ENCODE peak calls at places on chromosomes 2 and 18, in seven cellular contexts. W is K562, N is HCT116, B is SK-N-SH, L is GM12878, U is H1, D is HepG2. T is an unnamed sample.
A peak's percentile ranks its signal among the peaks of the same experiment; 100 is the strongest.

GRCh38 chr2:44772131-44772530 is 169.4 kb upstream of the SIX3 start:
- DNase-seq in W (no peak), N (no peak), B (no peak), L (no peak), U (no peak), D (no peak), T (no peak)

GRCh38 chr2:224008702-224009261 is 30.3 kb downstream of the SERPINE2 start:
- DNase-seq in W (no peak), N (no peak), B (peak; percentile 85), L (no peak), U (no peak), D (peak; percentile 53), T (no peak)

GRCh38 chr2:3488768-3489448 is 30.4 kb downstream of the ADI1 start:
- DNase-seq in W (peak; percentile 42), N (no peak), B (peak; percentile 48), L (no peak), U (no peak), D (no peak), T (no peak)

GRCh38 chr2:241224068-241224850 is 35.8 kb downstream of the ANO7 start:
- DNase-seq in W (no peak), N (no peak), B (peak; percentile 91), L (no peak), U (no peak), D (peak; percentile 87), T (no peak)

GRCh38 chr18:12287684-12288405 is 20.2 kb upstream of the TUBB6 start:
- DNase-seq in W (peak; percentile 82), N (peak; percentile 54), B (peak; percentile 55), L (no peak), U (no peak), D (peak; percentile 23), T (peak; percentile 59)

GRCh38 chr18:49609416-49610284 is 47.8 kb downstream of the LIPG start:
- DNase-seq in W (no peak), N (peak; percentile 6), B (no peak), L (no peak), U (no peak), D (no peak), T (no peak)

GRCh38 chr2:168705534-168706470 is 96.6 kb upstream of the NOSTRIN start:
- DNase-seq in W (no peak), N (no peak), B (no peak), L (no peak), U (no peak), D (peak; percentile 12), T (peak; percentile 22)

GRCh38 chr2:96306370-96306769 is 1.0 kb upstream of the SNRNP200 start:
- DNase-seq in W (no peak), N (no peak), B (no peak), L (no peak), U (no peak), D (peak; percentile 16), T (no peak)

GRCh38 chr18:34492652-34493051 is 217.4 kb upstream of the DTNA start:
- DNase-seq in W (no peak), N (no peak), B (peak; percentile 12), L (no peak), U (no peak), D (peak; percentile 87), T (peak; percentile 49)

GRCh38 chr2:102950547-102950946 is 188.7 kb downstream of the TMEM182 start:
- DNase-seq in W (no peak), N (no peak), B (no peak), L (no peak), U (no peak), D (no peak), T (no peak)
- TF ChIP-seq JUND in W (no peak), N (no peak), B (no peak), L (no peak), U (no peak), D (no peak), T (no peak)

GRCh38 chr2:152240559-152241231 is 65.1 kb upstream of the STAM2 start:
- DNase-seq in W (no peak), N (no peak), B (no peak), L (no peak), U (no peak), D (no peak), T (no peak)
- TF ChIP-seq JUND in W (no peak), N (no peak), B (no peak), L (no peak), U (no peak), D (no peak), T (no peak)

GRCh38 chr18:76972838-76973237 is 150.5 kb downstream of the ZNF236 start:
- DNase-seq in W (no peak), N (no peak), B (no peak), L (no peak), U (no peak), D (no peak), T (no peak)

GRCh38 chr18:76970749-76971148 is 148.4 kb downstream of the ZNF236 start:
- DNase-seq in W (no peak), N (no peak), B (no peak), L (no peak), U (no peak), D (no peak), T (no peak)

GRCh38 chr18:76973512-76974302 is 151.3 kb downstream of the ZNF236 start:
- DNase-seq in W (no peak), N (no peak), B (no peak), L (no peak), U (no peak), D (no peak), T (no peak)

GRCh38 chr18:76971149-76971548 is 148.8 kb downstream of the ZNF236 start:
- DNase-seq in W (no peak), N (no peak), B (no peak), L (no peak), U (no peak), D (no peak), T (no peak)

DNA sequence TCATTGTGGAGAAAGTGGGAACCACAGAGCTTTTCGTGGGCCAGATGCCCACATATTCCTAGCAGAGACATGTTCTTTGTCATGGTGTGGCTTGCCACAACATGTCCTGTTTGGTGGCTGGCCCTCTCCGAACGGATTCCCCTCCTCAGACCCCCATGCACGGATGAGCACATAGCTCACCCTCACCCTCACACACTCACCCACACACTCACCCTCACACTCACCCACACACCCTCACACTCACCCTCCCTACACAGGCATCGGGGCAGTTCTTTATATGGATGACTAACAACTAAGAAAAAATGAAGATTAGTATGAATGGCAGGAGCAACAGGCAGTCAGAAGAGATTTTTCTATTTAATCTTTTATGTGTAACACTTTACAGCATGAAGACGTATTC is 149.9 kb downstream of the ZNF236 start:
- DNase-seq in W (no peak), N (no peak), B (no peak), L (no peak), U (no peak), D (no peak), T (no peak)
- TF ChIP-seq JUND in W (no peak), N (no peak), B (no peak), L (no peak), U (no peak), D (no peak), T (no peak)

GRCh38 chr2:162888641-162889040 is 50.1 kb upstream of the KCNH7 start:
- DNase-seq in W (no peak), N (no peak), B (no peak), L (no peak), U (no peak), D (no peak), T (no peak)
- TF ChIP-seq JUND in W (no peak), N (no peak), B (no peak), L (no peak), U (no peak), D (no peak), T (no peak)

GRCh38 chr2:53437371-53437770 is 330.2 kb upstream of the CHAC2 start:
- DNase-seq in W (no peak), N (no peak), B (no peak), L (no peak), U (no peak), D (no peak), T (no peak)
- TF ChIP-seq JUND in W (no peak), N (peak; percentile 23), B (no peak), L (no peak), U (no peak), D (no peak), T (no peak)

GRCh38 chr2:203062126-203062525 is 47.5 kb downstream of the NBEAL1 start:
- DNase-seq in W (no peak), N (no peak), B (no peak), L (no peak), U (no peak), D (no peak), T (no peak)

GRCh38 chr2:203059567-203059966 is 44.9 kb downstream of the NBEAL1 start:
- DNase-seq in W (no peak), N (no peak), B (no peak), L (no peak), U (no peak), D (no peak), T (no peak)

GRCh38 chr2:203061346-203061745 is 46.7 kb downstream of the NBEAL1 start:
- DNase-seq in W (no peak), N (no peak), B (no peak), L (no peak), U (peak; percentile 3), D (peak; percentile 70), T (no peak)
- TF ChIP-seq JUND in W (no peak), N (no peak), B (no peak), L (no peak), U (no peak), D (no peak), T (no peak)

DNA sequence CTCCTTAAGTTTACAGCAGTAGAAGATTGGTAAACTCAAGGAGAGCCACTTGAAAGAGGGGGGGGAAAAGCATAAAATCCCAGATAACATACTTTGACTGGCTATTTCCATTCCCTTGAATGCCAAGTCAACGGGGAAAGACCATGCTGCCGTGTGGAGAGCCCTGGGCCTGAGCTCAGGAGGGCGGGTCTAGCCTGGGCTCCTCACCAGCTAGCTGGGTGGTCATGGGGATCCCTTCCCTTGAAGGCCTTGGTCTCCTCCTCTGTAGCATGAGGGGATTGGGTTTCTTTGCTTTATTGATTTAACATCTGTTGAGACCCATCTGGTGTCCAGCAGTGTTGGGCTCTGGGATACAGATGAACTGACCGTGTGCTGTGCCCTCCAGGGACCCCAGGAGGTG is 35.0 kb downstream of the TEX51 start:
- DNase-seq in W (no peak), N (no peak), B (no peak), L (no peak), U (no peak), D (no peak), T (no peak)
- TF ChIP-seq JUND in W (no peak), N (no peak), B (no peak), L (no peak), U (no peak), D (no peak), T (no peak)

DNA sequence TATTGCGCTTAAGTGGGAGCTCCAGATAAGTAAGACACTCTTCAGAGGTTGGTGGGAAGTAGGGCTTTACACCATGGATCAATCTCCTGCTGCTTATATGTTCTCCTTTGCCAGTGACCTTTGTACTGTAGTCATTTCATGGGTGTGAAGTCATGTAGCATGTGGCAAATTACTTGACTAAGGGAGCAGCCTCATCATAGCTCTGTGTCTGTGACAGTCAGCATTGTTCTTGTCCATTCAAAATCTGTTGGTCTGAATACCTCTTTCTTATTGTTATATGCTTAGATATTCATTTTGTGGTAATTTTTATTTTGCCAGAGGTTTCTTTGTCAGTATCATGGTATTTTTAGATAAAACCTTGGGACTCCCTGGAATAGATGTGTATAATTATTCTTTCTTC is 18.2 kb downstream of the SLC4A1AP start:
- DNase-seq in W (no peak), N (no peak), B (no peak), L (no peak), U (no peak), D (peak; percentile 30), T (no peak)
- TF ChIP-seq JUND in W (no peak), N (no peak), B (no peak), L (no peak), U (no peak), D (no peak), T (no peak)